ENCODE peak calls at places on chromosomes 12 and 14, in five cellular contexts. R is HTR-8/SVneo; C is stimulated activated CD4-positive, alpha-beta T cell treated with anti-CD3 and anti-CD28 coated beads, Interleukin-2, amount 100 ng/mL, for 24 hours; H is ACHN; S is cardiac fibroblast. O is an unnamed sample.

GRCh38 chr12:62552906-62553556 is 86.4 kb downstream of the MON2 start:
- DNase-seq in R (no peak), C (no peak), H (no peak), S (no peak), O (no peak)

GRCh38 chr12:97640826-97641225 is 178.2 kb downstream of the RMST start:
- DNase-seq in H (no peak), S (no peak), C (no peak), R (no peak), O (no peak)

GRCh38 chr12:31965090-31965489 is 5.9 kb downstream of the RESF1 start:
- DNase-seq in H (no peak), C (peak; percentile 37), S (no peak), R (no peak), O (no peak)

GRCh38 chr14:43778607-43778955 is 728.5 kb downstream of the FSCB start:
- DNase-seq in C (no peak), S (no peak), H (no peak), R (no peak), O (no peak)

GRCh38 chr12:54040148-54040494 is 7.3 kb downstream of the HOXC5 start:
- DNase-seq in C (no peak), S (no peak), R (no peak), H (peak; percentile 45), O (no peak)

GRCh38 chr14:32934891-32935633 is 3.6 kb upstream of the NPAS3 start:
- DNase-seq in C (no peak), H (no peak), R (no peak), S (peak; percentile 13), O (peak; percentile 9)

GRCh38 chr14:105529506-105530445 is 3.4 kb downstream of the TMEM121 start:
- DNase-seq in R (no peak), C (peak; percentile 58), H (no peak), S (no peak), O (no peak)

GRCh38 chr12:68331500-68331868 is 678 bp downstream of the MDM1 start:
- DNase-seq in C (no peak), H (no peak), R (no peak), S (no peak), O (no peak)

GRCh38 chr14:56902413-56902812 is 92.1 kb upstream of the OTX2 start:
- DNase-seq in H (no peak), C (no peak), S (no peak), R (no peak), O (no peak)

GRCh38 chr12:107328442-107329133 is 235.2 kb upstream of the CRY1 start:
- DNase-seq in C (no peak), R (peak; percentile 61), S (peak; percentile 69), H (peak; percentile 75), O (peak; percentile 63)

GRCh38 chr14:90034835-90035525 is 26.8 kb upstream of the KCNK13 start:
- DNase-seq in H (no peak), S (no peak), R (no peak), C (no peak), O (no peak)

GRCh38 chr12:67515679-67516363 is 132.7 kb upstream of the DYRK2 start:
- DNase-seq in R (no peak), H (no peak), C (no peak), S (no peak), O (peak; percentile 21)

GRCh38 chr12:103908877-103909276 is 21.3 kb upstream of the HSP90B1 start:
- DNase-seq in H (no peak), R (peak; percentile 46), S (peak; percentile 51), C (no peak), O (peak; percentile 72)

GRCh38 chr14:104731249-104731924 is 7.4 kb downstream of the ADSS1 start:
- DNase-seq in C (no peak), R (no peak), H (peak; percentile 39), S (no peak), O (no peak)

GRCh38 chr14:104581521-104581920 is 2.0 kb downstream of the C14orf180 start:
- DNase-seq in S (no peak), H (no peak), R (no peak), C (no peak), O (no peak)

GRCh38 chr12:39613525-39613924 is 6.1 kb downstream of the ABCD2 start:
- DNase-seq in H (no peak), S (no peak), R (no peak), C (no peak), O (no peak)